ENCODE peak calls at places on chromosome 1, in four cellular contexts. One of them, this sample, is unnamed.
A peak's percentile ranks its signal among the peaks of the same experiment; 100 is the strongest.

GRCh38 chr1:65170511-65171142 is 22.6 kb downstream of the AK4 start:
- DNase-seq in HepG2: no peak
- DNase-seq in A549: no peak
- DNase-seq in K562: no peak
- DNase-seq in this sample: no peak

GRCh38 chr1:52127181-52128175 is 14.4 kb upstream of the ZFYVE9 start:
- DNase-seq in HepG2: peak; percentile 62
- DNase-seq in A549: peak; percentile 59
- DNase-seq in K562: peak; percentile 67
- DNase-seq in this sample: no peak

GRCh38 chr1:36710008-36710407 is 227.3 kb upstream of the CSF3R start:
- DNase-seq in HepG2: no peak
- DNase-seq in A549: no peak
- DNase-seq in K562: no peak
- DNase-seq in this sample: no peak

GRCh38 chr1:22650089-22650693 is 2.8 kb upstream of the C1QB start:
- DNase-seq in HepG2: no peak
- DNase-seq in A549: no peak
- DNase-seq in K562: no peak
- DNase-seq in this sample: no peak

GRCh38 chr1:32256473-32257226 is 5.6 kb downstream of the LCK start:
- DNase-seq in HepG2: no peak
- DNase-seq in A549: no peak
- DNase-seq in K562: no peak
- DNase-seq in this sample: no peak

GRCh38 chr1:200867018-200867811 is 5.6 kb upstream of the GPR25 start:
- DNase-seq in HepG2: no peak
- DNase-seq in A549: no peak
- DNase-seq in K562: no peak
- DNase-seq in this sample: no peak

GRCh38 chr1:183023601-183024351 is 556 bp downstream of the LAMC1 start:
- DNase-seq in HepG2: peak; percentile 77
- DNase-seq in A549: peak; percentile 86
- DNase-seq in K562: peak; percentile 28
- DNase-seq in this sample: peak; percentile 87

GRCh38 chr1:76682152-76682551 is 185.1 kb upstream of the ST6GALNAC5 start:
- DNase-seq in HepG2: no peak
- DNase-seq in A549: no peak
- DNase-seq in K562: no peak
- DNase-seq in this sample: no peak

DNA sequence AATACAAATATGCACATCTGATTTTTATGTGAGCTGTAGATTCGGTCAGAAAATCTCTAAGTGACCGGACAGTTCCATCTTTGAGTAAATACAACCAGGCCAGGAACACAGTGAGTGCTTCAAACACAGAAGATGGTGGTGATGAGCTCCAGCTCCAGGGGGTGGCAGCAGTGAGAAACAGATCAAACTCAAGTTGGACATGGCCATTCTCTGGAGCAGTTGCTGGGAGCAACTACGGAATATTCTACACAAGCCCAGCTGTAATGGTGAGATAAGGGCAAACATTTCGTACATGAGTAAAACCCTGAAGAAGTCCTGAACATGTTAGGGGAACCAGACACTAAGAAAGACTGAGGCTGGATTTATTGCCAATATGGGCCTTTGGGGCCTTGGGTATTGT is 100.7 kb downstream of the BARHL2 start:
- DNase-seq in HepG2: peak; percentile 14
- DNase-seq in A549: peak; percentile 31
- DNase-seq in K562: peak; percentile 72
- DNase-seq in this sample: peak; percentile 66
- TF ChIP-seq CTCF in HepG2: peak; percentile 58
- TF ChIP-seq CTCF in A549: no peak
- TF ChIP-seq CTCF in K562: peak; percentile 62
- TF ChIP-seq CTCF in this sample: peak; percentile 17

DNA sequence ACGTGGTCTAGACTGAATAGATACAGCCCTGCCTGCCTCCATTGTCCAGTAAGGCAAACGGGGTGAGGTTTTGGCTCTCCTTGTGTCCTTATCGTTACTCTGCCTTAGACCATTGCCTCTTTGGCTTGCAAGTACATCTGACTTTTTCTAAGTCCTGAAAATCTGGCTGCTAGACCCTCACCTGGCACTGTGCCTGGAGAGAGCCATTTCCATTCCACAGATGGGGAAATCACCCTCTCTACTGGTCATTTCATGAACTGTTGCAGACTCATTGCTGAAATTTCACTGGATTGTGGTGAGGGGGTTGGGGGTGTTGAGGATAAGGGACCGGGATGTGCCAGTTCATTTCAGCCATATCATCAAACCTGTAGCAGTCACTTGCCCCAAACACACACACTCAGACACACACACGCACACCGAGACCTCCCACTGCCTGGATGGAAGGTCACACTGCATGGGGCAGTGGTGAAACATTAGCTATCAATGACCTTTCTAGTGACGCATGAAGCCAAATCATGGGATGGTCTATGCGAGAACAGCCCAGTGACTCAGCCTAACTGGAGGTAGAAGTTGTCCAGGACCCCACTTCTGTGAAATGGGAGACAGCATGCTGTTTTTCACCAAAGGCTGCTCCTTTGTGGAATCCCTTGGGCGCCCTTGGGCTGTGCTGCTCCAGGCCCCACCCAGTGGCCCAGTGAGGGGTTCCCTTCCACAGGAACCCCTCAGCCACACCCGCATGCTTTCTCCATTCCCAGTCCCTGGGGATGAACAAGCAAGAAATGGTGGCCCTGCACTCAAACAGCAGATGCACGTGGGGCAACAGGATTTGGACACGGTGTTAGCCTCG is 34.9 kb upstream of the VASH2 start:
- DNase-seq in HepG2: peak; percentile 50
- DNase-seq in A549: peak; percentile 96
- DNase-seq in K562: peak; percentile 62
- DNase-seq in this sample: peak; percentile 36
- TF ChIP-seq NR3C1 in HepG2: no peak
- TF ChIP-seq NR3C1 in A549: no peak
- TF ChIP-seq NR3C1 in K562: no peak
- TF ChIP-seq NR3C1 in this sample: no peak

GRCh38 chr1:226738421-226738994 is 574 bp downstream of the ITPKB start:
- DNase-seq in HepG2: no peak
- DNase-seq in A549: peak; percentile 44
- DNase-seq in K562: no peak
- DNase-seq in this sample: peak; percentile 42
- TF ChIP-seq CTCF in HepG2: no peak
- TF ChIP-seq CTCF in A549: no peak
- TF ChIP-seq CTCF in K562: no peak
- TF ChIP-seq CTCF in this sample: no peak

GRCh38 chr1:202072211-202072610 is 50.5 kb upstream of the GPR37L1 start:
- DNase-seq in HepG2: no peak
- DNase-seq in A549: peak; percentile 53
- DNase-seq in K562: no peak
- DNase-seq in this sample: no peak

GRCh38 chr1:202068596-202068995 is 54.1 kb upstream of the GPR37L1 start:
- DNase-seq in HepG2: no peak
- DNase-seq in A549: no peak
- DNase-seq in K562: no peak
- DNase-seq in this sample: no peak

GRCh38 chr1:202067188-202067977 is 55.3 kb upstream of the GPR37L1 start:
- DNase-seq in HepG2: no peak
- DNase-seq in A549: no peak
- DNase-seq in K562: peak; percentile 77
- DNase-seq in this sample: no peak

GRCh38 chr1:202074985-202075773 is 47.5 kb upstream of the GPR37L1 start:
- DNase-seq in HepG2: peak; percentile 49
- DNase-seq in A549: no peak
- DNase-seq in K562: no peak
- DNase-seq in this sample: no peak

DNA sequence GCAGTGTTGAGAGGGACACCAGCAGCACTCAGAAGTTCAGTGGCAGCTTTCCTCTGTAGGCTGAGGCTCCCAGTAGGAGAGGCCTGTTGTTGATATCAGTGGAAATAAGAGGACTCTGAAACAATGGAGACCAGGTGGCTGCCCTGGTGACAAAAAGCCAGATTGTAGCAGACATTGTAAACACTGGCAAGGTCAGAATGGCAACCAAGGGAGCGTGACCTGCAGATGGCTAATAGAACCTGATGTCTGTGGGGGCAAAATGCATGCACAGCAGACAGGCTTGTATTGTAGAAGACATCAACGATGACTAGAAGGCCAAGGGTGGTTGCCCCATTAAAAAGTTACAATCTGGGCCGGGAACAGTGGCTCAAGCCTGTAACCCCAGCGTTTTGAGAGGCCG is 53.0 kb upstream of the GPR37L1 start:
- DNase-seq in HepG2: peak; percentile 82
- DNase-seq in A549: no peak
- DNase-seq in K562: no peak
- DNase-seq in this sample: no peak
- TF ChIP-seq NR3C1 in HepG2: no peak
- TF ChIP-seq NR3C1 in A549: no peak
- TF ChIP-seq NR3C1 in K562: no peak
- TF ChIP-seq NR3C1 in this sample: no peak

DNA sequence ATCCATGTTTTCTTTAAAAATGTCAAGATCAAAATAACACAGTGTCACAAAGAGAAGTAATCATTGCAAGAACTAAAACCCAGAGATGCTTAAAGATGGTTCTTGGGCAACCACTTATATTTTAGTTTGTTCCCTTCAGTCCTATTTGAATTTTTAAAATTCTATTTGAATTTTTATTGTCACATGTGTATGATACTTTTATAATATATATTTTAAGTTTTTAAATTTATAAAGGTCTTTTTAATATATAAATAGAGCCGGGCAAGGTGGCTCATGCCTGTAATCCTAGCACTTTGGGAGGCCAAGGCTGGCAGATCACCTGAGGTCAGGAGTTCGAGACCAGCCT is 22.3 kb upstream of the DISC1 start:
- DNase-seq in HepG2: no peak
- DNase-seq in A549: no peak
- DNase-seq in K562: no peak
- DNase-seq in this sample: no peak
- TF ChIP-seq CTCF in HepG2: no peak
- TF ChIP-seq CTCF in A549: no peak
- TF ChIP-seq CTCF in K562: no peak
- TF ChIP-seq CTCF in this sample: no peak

DNA sequence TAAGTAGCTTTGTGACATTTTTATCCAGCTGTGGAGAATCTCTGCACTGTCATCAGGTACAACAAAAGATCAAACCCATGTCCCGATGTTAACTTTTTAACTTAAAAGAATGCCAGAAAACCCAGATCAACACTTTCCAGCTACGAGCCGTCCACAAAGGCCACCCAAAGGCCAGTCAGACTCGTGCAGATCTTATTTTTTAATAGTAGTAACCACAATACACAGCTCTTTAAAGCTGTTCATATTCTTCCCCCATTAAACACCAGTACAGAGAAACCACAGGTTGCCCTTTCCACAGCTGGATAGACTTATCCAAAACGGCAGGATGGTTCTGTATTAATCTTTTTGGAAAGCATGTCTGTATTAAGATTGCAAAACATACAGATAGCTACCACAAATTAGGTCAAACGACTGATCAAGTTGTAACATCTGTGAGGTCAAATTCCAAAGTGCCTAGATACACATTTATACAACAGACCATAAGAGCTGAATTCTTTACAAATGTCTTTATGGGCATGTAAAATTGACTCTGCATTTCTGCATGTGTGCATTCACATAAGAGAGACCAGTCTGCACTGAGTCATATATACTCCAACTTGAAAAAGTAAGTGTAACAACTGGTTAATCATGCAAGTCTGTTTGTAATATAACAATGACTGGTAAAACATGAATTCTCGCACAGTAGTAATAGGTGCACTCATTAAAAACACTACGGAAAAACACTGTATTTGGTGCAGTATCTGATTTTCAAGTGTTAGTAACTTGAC is 5.1 kb downstream of the IRF2BP2 start:
- DNase-seq in HepG2: no peak
- DNase-seq in A549: no peak
- DNase-seq in K562: peak; percentile 69
- DNase-seq in this sample: no peak
- TF ChIP-seq NR3C1 in HepG2: no peak
- TF ChIP-seq NR3C1 in A549: no peak
- TF ChIP-seq NR3C1 in K562: no peak
- TF ChIP-seq NR3C1 in this sample: no peak

DNA sequence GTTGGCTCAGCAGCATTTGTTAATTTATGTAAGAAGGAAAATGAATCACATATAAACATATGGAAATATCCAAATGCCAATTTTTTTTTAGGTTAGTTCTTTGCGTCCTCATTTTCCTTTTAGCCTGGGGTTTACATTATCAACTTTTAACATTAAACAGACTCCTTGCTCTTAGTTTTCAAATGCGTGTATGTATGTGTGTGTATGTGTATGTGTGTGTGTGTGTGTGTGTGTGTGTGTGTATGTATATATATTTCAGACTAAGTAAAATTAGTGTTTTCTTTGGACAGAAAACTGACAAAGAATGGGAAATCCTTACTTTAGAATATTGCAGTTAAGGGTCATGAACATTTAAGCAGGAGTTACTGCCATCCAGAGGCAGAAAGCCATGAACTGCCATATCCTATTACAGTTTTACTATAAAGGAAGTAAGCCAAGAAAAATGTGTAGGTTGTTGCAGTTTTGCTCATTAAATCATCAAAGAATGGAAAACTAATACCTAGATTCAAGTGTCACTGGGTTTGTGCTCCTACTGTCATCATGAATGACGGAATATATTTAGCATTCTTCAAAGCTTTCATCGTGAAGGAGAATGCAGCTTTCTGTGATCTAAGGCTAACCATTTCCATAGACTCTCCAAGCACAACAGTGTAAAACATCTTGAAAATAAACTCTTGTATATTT is 477.0 kb upstream of the NR5A2 start:
- DNase-seq in HepG2: no peak
- DNase-seq in A549: no peak
- DNase-seq in K562: no peak
- DNase-seq in this sample: no peak
- TF ChIP-seq CTCF in HepG2: no peak
- TF ChIP-seq CTCF in A549: no peak
- TF ChIP-seq CTCF in K562: no peak
- TF ChIP-seq CTCF in this sample: no peak

DNA sequence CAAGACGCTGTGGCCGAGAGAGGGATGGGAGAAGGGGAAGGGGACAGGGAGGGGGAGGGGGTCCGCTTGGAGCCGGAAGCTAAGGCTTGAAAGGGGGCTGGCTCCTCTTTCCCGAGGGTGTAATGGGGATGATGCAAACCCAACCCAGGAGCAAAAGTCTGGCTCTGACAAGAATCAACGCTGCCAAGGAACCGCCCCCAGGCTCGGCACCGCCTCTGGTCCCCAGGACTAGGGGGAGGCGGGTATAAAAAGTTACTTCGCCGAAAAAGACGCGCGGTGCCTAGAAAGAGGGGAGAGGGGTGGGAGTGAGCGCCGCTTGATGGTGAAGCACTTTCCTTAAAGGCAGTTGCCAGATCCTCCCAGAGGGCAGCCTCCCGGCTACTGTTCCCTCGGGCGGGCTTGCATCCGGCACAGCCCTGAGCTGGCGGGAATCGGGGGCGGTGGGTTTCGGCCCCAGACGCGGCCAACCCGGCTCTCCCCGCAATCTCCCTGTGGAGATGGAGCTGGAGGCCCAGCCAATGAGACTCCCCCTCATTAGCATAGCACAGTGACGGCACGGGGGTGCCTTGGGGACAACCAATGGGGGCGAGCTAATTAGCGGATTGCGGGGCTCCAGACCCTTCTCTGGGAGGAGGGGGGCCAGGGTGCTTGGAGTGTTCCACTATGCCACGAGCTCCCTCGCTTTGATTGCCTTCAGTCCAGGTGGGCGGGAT is at the start of gene KCNT2:
- DNase-seq in HepG2: no peak
- DNase-seq in A549: peak; percentile 59
- DNase-seq in K562: peak; percentile 38
- DNase-seq in this sample: peak; percentile 97
- TF ChIP-seq NR3C1 in HepG2: no peak
- TF ChIP-seq NR3C1 in A549: no peak
- TF ChIP-seq NR3C1 in K562: no peak
- TF ChIP-seq NR3C1 in this sample: peak; percentile 61

This sample was measured in WTC11.